ENCODE peak calls at places on chromosomes 7 and 10, in eight cellular contexts. S is tibial nerve, X is NB4, I is HepG2, E is PC-3, K is choroid plexus epithelial cell, P is fibroblast of lung, N is MM.1S. A is an unnamed sample.

GRCh38 chr10:127990846-127991542 is 84.1 kb downstream of the PTPRE start:
- DNase-seq in X (no peak), I (no peak), S (no peak), E (peak), K (peak), N (no peak), P (peak), A (peak)

GRCh38 chr10:28633750-28634149 is 43.6 kb upstream of the BAMBI start:
- DNase-seq in K (no peak), S (no peak), X (no peak), P (peak), E (peak), N (no peak), I (peak), A (no peak)

GRCh38 chr7:106138776-106139175 is 26.7 kb upstream of the SYPL1 start:
- DNase-seq in E (no peak), K (no peak), P (no peak), X (no peak), I (no peak), N (no peak), S (no peak), A (no peak)

GRCh38 chr10:110306452-110306768 is 1.7 kb upstream of the SMNDC1 start:
- DNase-seq in K (no peak), I (no peak), N (no peak), X (no peak), P (no peak), S (no peak), E (no peak), A (no peak)

GRCh38 chr7:4928445-4928844 is 30.5 kb downstream of the MMD2 start:
- DNase-seq in E (no peak), X (no peak), P (no peak), K (no peak), I (no peak), N (no peak), S (no peak), A (no peak)

GRCh38 chr10:95688648-95689047 is 5.1 kb downstream of the TCTN3 start:
- DNase-seq in K (no peak), N (no peak), X (peak), E (no peak), S (no peak), P (no peak), I (no peak), A (no peak)

GRCh38 chr7:44136731-44137130 is 4.4 kb downstream of the MYL7 start:
- DNase-seq in K (no peak), X (no peak), N (no peak), E (no peak), P (no peak), S (no peak), I (no peak), A (no peak)

GRCh38 chr10:80272793-80273522 is 16.5 kb downstream of the MAT1A start:
- DNase-seq in E (no peak), K (no peak), P (no peak), N (no peak), I (peak), S (no peak), X (peak), A (no peak)

GRCh38 chr7:87926581-87927461 is 7.2 kb upstream of the ADAM22 start:
- DNase-seq in P (peak), N (peak), K (peak), E (no peak), S (no peak), I (peak), X (peak), A (no peak)

GRCh38 chr10:67612156-67612555 is 83.8 kb downstream of the CTNNA3 start:
- DNase-seq in N (no peak), P (no peak), S (no peak), E (no peak), I (no peak), X (no peak), K (no peak), A (no peak)

GRCh38 chr10:3780766-3781457 is 4.1 kb downstream of the KLF6 start:
- DNase-seq in I (no peak), P (no peak), X (no peak), S (no peak), N (no peak), K (peak), E (no peak), A (no peak)

GRCh38 chr10:131726967-131727366 is 173.8 kb upstream of the PPP2R2D start:
- DNase-seq in I (no peak), N (no peak), S (no peak), P (no peak), E (no peak), X (no peak), K (no peak), A (no peak)

GRCh38 chr10:49761201-49761788 is 828 bp downstream of the OGDHL start:
- DNase-seq in I (no peak), S (no peak), N (no peak), K (no peak), E (no peak), X (peak), P (no peak), A (no peak)

GRCh38 chr7:118946283-118946682 is 721.8 kb downstream of the ANKRD7 start:
- DNase-seq in E (no peak), P (no peak), N (no peak), I (no peak), K (no peak), S (no peak), X (no peak), A (no peak)

GRCh38 chr10:94219829-94220228 is 142.9 kb downstream of the NOC3L start:
- DNase-seq in N (no peak), E (no peak), S (no peak), X (no peak), I (no peak), P (peak), K (peak), A (no peak)

GRCh38 chr7:66356277-66356721 is 151.2 kb downstream of the TPST1 start:
- DNase-seq in X (no peak), K (no peak), I (no peak), E (no peak), N (no peak), P (peak), S (no peak), A (peak)

GRCh38 chr7:114422478-114423217 is 8.0 kb downstream of the FOXP2 start:
- DNase-seq in S (no peak), P (no peak), I (no peak), X (no peak), E (peak), K (no peak), N (no peak), A (no peak)

GRCh38 chr7:46680147-46680546 is 759.1 kb upstream of the IGFBP3 start:
- DNase-seq in P (peak), N (peak), E (no peak), S (no peak), X (no peak), K (peak), I (no peak), A (no peak)

GRCh38 chr10:117166420-117167345 is 28.6 kb upstream of the VAX1 start:
- DNase-seq in K (no peak), N (no peak), I (no peak), X (no peak), S (no peak), E (peak), P (no peak), A (no peak)

GRCh38 chr10:117164878-117165556 is 26.9 kb upstream of the VAX1 start:
- DNase-seq in I (no peak), S (no peak), E (no peak), K (no peak), N (no peak), P (no peak), X (no peak), A (no peak)

GRCh38 chr10:117163954-117164292 is 25.9 kb upstream of the VAX1 start:
- DNase-seq in S (no peak), E (no peak), I (no peak), K (no peak), X (no peak), P (no peak), N (no peak), A (no peak)

GRCh38 chr10:117167346-117168134 is 29.5 kb upstream of the VAX1 start:
- DNase-seq in E (no peak), P (no peak), X (no peak), I (no peak), K (no peak), S (no peak), N (no peak), A (no peak)

DNA sequence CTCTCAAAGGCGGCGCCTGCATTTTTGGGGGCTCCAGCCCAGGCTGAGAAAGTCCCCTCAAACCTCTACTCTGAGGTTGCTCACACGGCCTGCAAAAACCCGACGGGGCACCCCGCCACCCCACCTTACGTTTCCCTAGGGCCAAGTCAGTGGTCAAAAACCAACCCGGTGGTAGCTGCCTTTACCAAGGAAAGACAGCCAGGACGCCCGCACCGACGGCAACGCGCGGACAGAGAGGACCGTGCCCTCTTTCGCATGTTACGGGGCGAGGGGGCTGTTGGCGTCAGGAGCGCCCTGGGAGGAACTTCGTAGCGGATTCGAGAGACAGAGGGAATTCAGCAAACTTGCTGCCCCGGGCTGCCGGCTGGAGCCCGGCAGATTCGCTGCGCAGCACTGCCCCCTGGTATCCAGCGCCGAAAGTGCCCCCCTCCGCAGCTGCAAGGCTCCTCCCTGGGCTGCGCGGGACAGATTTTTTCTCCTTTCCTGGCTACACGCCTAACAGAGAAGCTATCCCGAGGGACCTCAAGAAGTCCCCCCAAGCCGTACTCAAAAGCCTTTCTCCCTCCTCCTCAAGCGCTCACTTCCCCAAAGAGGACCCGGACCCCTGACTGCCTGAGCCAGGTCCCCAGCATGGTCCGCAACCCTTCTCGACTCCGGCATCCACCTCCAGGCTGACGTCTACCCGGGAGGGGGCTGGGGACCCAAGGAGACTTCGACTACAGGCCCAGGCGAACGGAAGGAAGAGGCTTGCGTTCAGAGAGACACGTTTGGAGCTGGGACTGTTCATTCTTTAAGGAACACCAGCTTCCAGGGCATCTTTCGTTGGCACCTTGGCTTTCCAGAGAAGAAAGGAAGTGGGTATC is 27.7 kb upstream of the VAX1 start:
- DNase-seq in X (peak), E (peak), K (peak), N (no peak), P (peak), S (no peak), I (no peak), A (no peak)
- TF ChIP-seq CTCF in X (peak), E (peak), K (peak), N (peak), P (peak), S (peak), I (peak), A (peak)

GRCh38 chr10:123117644-123118409 is 17.9 kb upstream of the HMX3 start:
- DNase-seq in P (no peak), N (no peak), E (no peak), K (no peak), X (no peak), S (no peak), I (no peak), A (no peak)

DNA sequence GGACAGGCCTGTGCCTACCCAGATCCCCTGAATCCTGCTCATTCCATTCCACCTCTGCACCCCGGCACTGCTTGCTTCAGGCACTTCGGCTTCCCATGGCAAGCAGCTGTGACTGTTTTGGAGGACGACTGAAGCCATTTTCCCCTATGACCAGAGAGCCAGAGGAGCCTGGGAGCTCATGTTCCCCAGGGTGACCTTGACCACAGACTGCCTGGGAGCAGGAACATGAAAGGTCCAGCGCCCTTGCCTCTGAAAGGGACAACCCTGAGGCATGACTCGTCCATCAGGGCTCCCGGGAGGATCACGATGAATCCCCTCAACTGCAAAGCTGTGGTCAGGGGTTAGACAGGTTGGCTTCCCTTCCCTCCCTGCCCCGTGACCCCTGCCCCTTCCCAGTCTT is 16.7 kb upstream of the HMX3 start:
- DNase-seq in K (no peak), N (no peak), P (no peak), S (no peak), X (no peak), I (peak), E (no peak), A (no peak)
- H3K4me3 ChIP-seq in K (no peak), N (no peak), P (no peak), S (no peak), X (no peak), I (no peak), E (no peak), A (no peak)

GRCh38 chr7:52498319-52498718 is 537.1 kb upstream of the POM121L12 start:
- DNase-seq in P (no peak), K (no peak), I (no peak), N (no peak), E (no peak), X (no peak), S (no peak), A (no peak)
- TF ChIP-seq CTCF in P (no peak), K (no peak), I (no peak), N (no peak), E (no peak), X (no peak), S (no peak), A (no peak)

GRCh38 chr7:17022915-17023314 is 141.1 kb upstream of the AGR3 start:
- DNase-seq in S (no peak), P (no peak), I (no peak), N (no peak), K (no peak), E (no peak), X (no peak), A (no peak)
- H3K4me3 ChIP-seq in S (no peak), P (no peak), I (no peak), N (no peak), K (no peak), E (no peak), X (no peak), A (no peak)

GRCh38 chr10:48710647-48711046 is 26.0 kb downstream of the WDFY4 start:
- DNase-seq in P (no peak), I (no peak), X (no peak), E (no peak), K (no peak), S (no peak), N (no peak), A (no peak)
- TF ChIP-seq CTCF in P (no peak), I (no peak), X (no peak), E (no peak), K (no peak), S (no peak), N (no peak), A (no peak)

GRCh38 chr7:1244701-1245526 is 12.2 kb downstream of the UNCX start:
- DNase-seq in E (no peak), N (no peak), I (no peak), S (no peak), P (no peak), K (no peak), X (no peak), A (no peak)
- H3K4me3 ChIP-seq in E (no peak), N (no peak), I (no peak), S (no peak), P (no peak), K (no peak), X (no peak), A (no peak)

DNA sequence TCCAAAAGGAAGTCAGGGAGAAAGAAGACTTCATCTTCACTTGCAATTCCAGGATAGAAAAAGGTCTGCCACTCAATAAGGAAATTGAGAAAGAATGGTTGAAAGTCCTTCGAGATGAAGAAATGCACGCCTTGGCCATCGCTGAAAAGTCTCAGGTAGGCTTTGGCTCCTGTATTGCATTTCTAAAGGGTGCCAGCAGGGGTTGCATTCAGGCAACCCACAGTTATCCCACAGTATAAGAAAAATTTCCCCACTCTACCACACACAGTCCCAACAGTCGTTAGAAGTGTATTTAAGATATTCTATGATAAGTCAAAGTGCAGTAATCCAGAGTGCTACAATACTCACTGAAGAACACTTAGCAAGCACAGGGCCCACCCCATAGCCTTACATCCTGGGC is 93.4 kb upstream of the FGL2 start:
- DNase-seq in P (no peak), I (no peak), E (no peak), K (no peak), X (no peak), S (no peak), N (no peak), A (no peak)
- TF ChIP-seq CTCF in P (no peak), I (no peak), E (peak), K (no peak), X (peak), S (no peak), N (no peak), A (no peak)

DNA sequence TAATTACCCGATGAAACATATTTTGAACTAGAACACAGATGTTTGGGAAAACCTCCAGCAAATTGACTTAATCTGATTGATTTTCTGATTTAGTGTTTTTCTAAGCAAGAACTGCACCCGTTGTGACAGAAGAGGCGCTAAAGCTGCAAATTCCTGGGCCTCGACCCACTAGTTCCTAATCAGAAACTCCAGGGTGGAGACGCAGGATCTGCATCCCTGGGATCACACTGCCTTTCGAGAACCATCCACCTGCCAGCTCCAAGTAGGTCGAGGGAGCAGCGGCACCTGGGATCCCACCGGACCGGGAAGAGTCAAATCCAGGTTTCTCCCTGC is 136.8 kb upstream of the CDCA7L start:
- DNase-seq in E (no peak), N (no peak), I (no peak), K (no peak), S (no peak), X (no peak), P (no peak), A (no peak)
- H3K4me3 ChIP-seq in E (peak), N (peak), I (peak), K (peak), S (peak), X (no peak), P (peak), A (peak)

GRCh38 chr7:141071260-141071854 is 2.5 kb upstream of the TMEM178B start:
- DNase-seq in S (no peak), K (peak), X (peak), N (peak), P (no peak), I (peak), E (peak), A (no peak)
- TF ChIP-seq CTCF in S (no peak), K (peak), X (peak), N (peak), P (no peak), I (peak), E (peak), A (peak)

DNA sequence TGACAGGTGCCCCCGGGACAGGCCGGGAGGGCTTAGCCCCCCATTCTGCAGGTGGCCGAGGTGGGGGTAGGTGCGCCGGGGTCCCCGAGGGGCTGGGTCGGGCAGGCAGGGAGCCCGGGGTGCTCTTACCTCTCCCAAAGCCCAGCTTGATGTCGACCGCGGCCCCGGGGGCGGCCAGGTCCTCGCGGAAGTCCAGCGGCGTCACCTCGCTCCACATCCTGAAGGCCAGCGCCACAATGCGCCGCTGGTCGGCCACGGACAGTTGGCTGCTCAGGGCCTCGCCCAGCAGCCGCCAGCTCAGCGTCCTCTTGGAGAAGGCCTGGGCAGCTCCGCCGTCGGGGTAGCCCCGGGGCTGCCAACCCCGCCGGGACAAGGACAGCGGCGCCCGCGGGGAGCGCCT is 1.9 kb downstream of the MMP21 start:
- DNase-seq in K (no peak), N (no peak), I (no peak), X (no peak), P (no peak), S (no peak), E (no peak), A (no peak)
- H3K4me3 ChIP-seq in K (no peak), N (no peak), I (no peak), X (no peak), P (peak), S (no peak), E (no peak), A (no peak)